ENCODE peak calls at places on chromosomes 11 and 22, in ten cellular contexts. M is NCI-H2171 treated with DMSO at 0.1 percent for 48 hours; F is stimulated activated CD4-positive, alpha-beta T cell treated with anti-CD3 and anti-CD28 coated beads, Interleukin-15, amount 100 ng/mL, for 48 hours; C is GM12865; E is putamen; J is activated T-cell treated with anti-CD3 and anti-CD28 coated beads for 48 hours; R is H9; W is T-helper 2 cell; S is mucosa of descending colon; D is neuronal stem cell. Z is an unnamed sample.

GRCh38 chr22:35681454-35682050 is 33.3 kb downstream of the APOL6 start:
- DNase-seq in M (peak), F (no peak), C (no peak), E (no peak), J (no peak), R (no peak), W (no peak), S (no peak), D (no peak), Z (no peak)

GRCh38 chr11:117795726-117796455 is 1.1 kb downstream of the DSCAML1 start:
- DNase-seq in M (peak), F (no peak), C (no peak), E (no peak), J (no peak), R (peak), W (no peak), S (no peak), D (no peak), Z (no peak)

GRCh38 chr11:59706518-59707285 is 6.9 kb downstream of the OR10V1 start:
- DNase-seq in M (no peak), F (no peak), C (no peak), E (no peak), J (no peak), R (no peak), W (no peak), S (peak), D (no peak), Z (peak)

GRCh38 chr11:130166457-130166784 is 6.8 kb downstream of the ST14 start:
- DNase-seq in M (peak), F (no peak), C (peak), E (no peak), J (no peak), R (no peak), W (no peak), S (peak), D (no peak), Z (peak)

GRCh38 chr22:38098410-38099249 is 11.9 kb downstream of the BAIAP2L2 start:
- DNase-seq in M (no peak), F (no peak), C (no peak), E (no peak), J (no peak), R (peak), W (no peak), S (no peak), D (no peak), Z (no peak)

GRCh38 chr11:1104411-1105182 is 29.9 kb downstream of the MUC2 start:
- DNase-seq in M (no peak), F (no peak), C (no peak), E (no peak), J (no peak), R (no peak), W (no peak), S (no peak), D (no peak), Z (no peak)

GRCh38 chr11:19160839-19161238 is 40.9 kb downstream of the CSRP3 start:
- DNase-seq in M (no peak), F (no peak), C (no peak), E (no peak), J (no peak), R (no peak), W (no peak), S (no peak), D (no peak), Z (peak)

GRCh38 chr11:100738701-100739100 is 51.6 kb downstream of the ARHGAP42 start:
- DNase-seq in M (no peak), F (no peak), C (no peak), E (no peak), J (no peak), R (no peak), W (no peak), S (no peak), D (no peak), Z (no peak)

GRCh38 chr11:12271241-12271640 is 106.1 kb upstream of the PARVA start:
- DNase-seq in M (no peak), F (no peak), C (no peak), E (no peak), J (no peak), R (no peak), W (no peak), S (no peak), D (no peak), Z (no peak)

GRCh38 chr11:116725434-116726221 is 47.2 kb downstream of the BUD13 start:
- DNase-seq in M (no peak), F (no peak), C (no peak), E (peak), J (no peak), R (no peak), W (no peak), S (no peak), D (no peak), Z (no peak)

GRCh38 chr11:78039919-78040671 is 17.0 kb upstream of the KCTD14 start:
- DNase-seq in M (peak), F (peak), C (peak), E (peak), J (peak), R (no peak), W (no peak), S (peak), D (no peak), Z (peak)

GRCh38 chr11:34898474-34898873 is 17.7 kb downstream of the APIP start:
- DNase-seq in M (no peak), F (no peak), C (no peak), E (no peak), J (no peak), R (no peak), W (no peak), S (no peak), D (no peak), Z (no peak)

GRCh38 chr22:48088226-48088625 is 1325.8 kb downstream of the TBC1D22A start:
- DNase-seq in M (no peak), F (no peak), C (no peak), E (no peak), J (no peak), R (no peak), W (no peak), S (no peak), D (no peak), Z (no peak)

GRCh38 chr11:118536726-118537125 is 5.7 kb downstream of the TMEM25 start:
- DNase-seq in M (no peak), F (no peak), C (no peak), E (no peak), J (no peak), R (no peak), W (no peak), S (no peak), D (no peak), Z (no peak)

GRCh38 chr22:26995222-26995621 is 337.8 kb downstream of the MIAT start:
- DNase-seq in M (peak), F (no peak), C (no peak), E (no peak), J (no peak), R (no peak), W (no peak), S (no peak), D (no peak), Z (no peak)

GRCh38 chr22:32820131-32820882 is 18.8 kb downstream of the TIMP3 start:
- DNase-seq in M (no peak), F (no peak), C (no peak), E (no peak), J (no peak), R (no peak), W (no peak), S (no peak), D (no peak), Z (no peak)

GRCh38 chr22:42282252-42282942 is 11.9 kb upstream of the TCF20 start:
- DNase-seq in M (no peak), F (no peak), C (no peak), E (no peak), J (no peak), R (peak), W (no peak), S (no peak), D (no peak), Z (no peak)

GRCh38 chr11:69425895-69426544 is 55.4 kb upstream of the LINC01488 start:
- DNase-seq in M (no peak), F (peak), C (no peak), E (no peak), J (peak), R (no peak), W (no peak), S (no peak), D (no peak), Z (no peak)

GRCh38 chr11:117750916-117751773 is 45.9 kb downstream of the DSCAML1 start:
- DNase-seq in M (peak), F (no peak), C (no peak), E (no peak), J (no peak), R (no peak), W (no peak), S (no peak), D (no peak), Z (no peak)

Z was measured in OCI-M1.